ENCODE peak calls at places on chromosomes 16 and 17, in seven cellular contexts. I, P, J, A, Z, F and Q are unnamed samples.

GRCh38 chr17:46071796-46072195 is 72.7 kb downstream of the STH start:
- DNase-seq in P (no peak), F (no peak), A (no peak), I (no peak), J (no peak), Z (no peak), Q (peak; percentile 64)

GRCh38 chr16:1474047-1474446 is 781 bp downstream of the CLCN7 start:
- DNase-seq in A (no peak), P (no peak), F (no peak), I (no peak), J (no peak), Z (no peak), Q (no peak)

GRCh38 chr16:2432286-2432685 is 3.0 kb downstream of the CCNF start:
- DNase-seq in Z (no peak), I (no peak), A (no peak), J (no peak), F (no peak), P (no peak), Q (no peak)

GRCh38 chr17:6455321-6455705 is 11.1 kb downstream of the PIMREG start:
- DNase-seq in A (no peak), I (peak; percentile 10), J (no peak), P (peak; percentile 46), F (peak; percentile 52), Z (no peak), Q (no peak)

GRCh38 chr16:6341993-6342392 is 990.7 kb upstream of the RBFOX1 start:
- DNase-seq in J (no peak), F (no peak), A (no peak), I (no peak), P (no peak), Z (no peak), Q (no peak)

GRCh38 chr17:7186241-7186640 is 7.1 kb upstream of the ASGR1 start:
- DNase-seq in F (no peak), P (no peak), J (no peak), I (peak; percentile 22), Z (no peak), A (no peak), Q (no peak)

GRCh38 chr16:73210686-73211085 is 162.8 kb upstream of the ZFHX3 start:
- DNase-seq in F (no peak), J (no peak), Z (no peak), P (no peak), I (no peak), A (no peak), Q (no peak)

GRCh38 chr16:25966172-25967097 is 274.7 kb downstream of the HS3ST4 start:
- DNase-seq in J (no peak), A (no peak), P (no peak), F (no peak), Z (no peak), I (no peak), Q (no peak)

GRCh38 chr17:49582789-49583188 is 7.1 kb downstream of the NXPH3 start:
- DNase-seq in Z (no peak), A (no peak), P (no peak), F (no peak), J (no peak), I (peak; percentile 41), Q (no peak)

GRCh38 chr17:61250335-61250890 is 149.2 kb upstream of the TBX2 start:
- DNase-seq in F (no peak), J (no peak), Z (no peak), A (no peak), I (peak; percentile 72), P (no peak), Q (no peak)

GRCh38 chr17:67247416-67247900 is 2.5 kb upstream of the HELZ start:
- DNase-seq in P (no peak), A (no peak), Z (no peak), I (no peak), F (no peak), J (no peak), Q (no peak)

GRCh38 chr16:4402439-4403132 is 13.8 kb downstream of the CORO7 start:
- DNase-seq in I (peak; percentile 68), F (peak; percentile 61), P (peak; percentile 75), Z (peak; percentile 87), J (peak; percentile 79), A (peak; percentile 87), Q (peak; percentile 79)

GRCh38 chr16:80084614-80085013 is 456.2 kb upstream of the DYNLRB2 start:
- DNase-seq in F (no peak), A (peak; percentile 62), I (peak; percentile 26), P (no peak), J (no peak), Z (peak; percentile 23), Q (no peak)

GRCh38 chr16:976389-976931 is 5.1 kb upstream of the SOX8 start:
- DNase-seq in F (peak; percentile 50), A (no peak), P (no peak), I (no peak), J (no peak), Z (no peak), Q (peak; percentile 72)

GRCh38 chr16:11089504-11090124 is 145.2 kb downstream of the CLEC16A start:
- DNase-seq in A (peak; percentile 44), I (peak; percentile 63), J (no peak), P (no peak), Z (peak; percentile 14), F (no peak), Q (no peak)
- TF ChIP-seq CTCF in A (no peak), I (no peak), J (no peak), P (no peak), Z (no peak), F (no peak), Q (no peak)

GRCh38 chr17:57549996-57550395 is 195.1 kb downstream of the CCDC182 start:
- DNase-seq in J (no peak), P (no peak), A (no peak), Z (no peak), F (no peak), I (no peak), Q (no peak)

GRCh38 chr17:57550671-57551315 is 194.3 kb downstream of the CCDC182 start:
- DNase-seq in J (no peak), A (no peak), Z (no peak), F (no peak), I (no peak), P (no peak), Q (no peak)

GRCh38 chr17:57551321-57552079 is 193.6 kb downstream of the CCDC182 start:
- DNase-seq in F (peak; percentile 35), Z (no peak), A (no peak), P (peak; percentile 61), J (no peak), I (no peak), Q (peak; percentile 76)

GRCh38 chr17:57548421-57549385 is 196.4 kb downstream of the CCDC182 start:
- DNase-seq in J (no peak), P (no peak), Z (no peak), F (no peak), A (peak; percentile 53), I (peak; percentile 30), Q (peak; percentile 91)

DNA sequence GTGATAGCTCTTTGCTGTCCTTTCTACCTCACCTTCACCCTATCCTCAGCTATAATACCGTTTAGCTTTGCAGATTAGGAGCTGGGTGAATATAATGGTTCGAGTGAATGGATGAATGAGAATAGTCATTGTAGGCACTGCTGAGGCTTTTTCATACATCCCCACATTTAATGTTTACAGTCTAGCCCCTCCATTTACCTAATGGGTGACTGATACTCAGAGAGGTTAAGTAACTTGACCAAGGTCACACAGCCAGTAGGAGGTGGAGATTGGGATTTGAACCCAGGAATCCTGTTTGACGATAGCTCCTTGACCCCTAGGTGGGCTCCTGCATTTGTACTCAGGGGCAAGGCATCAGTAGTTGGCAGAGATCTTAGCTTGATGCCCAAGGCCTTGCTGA is 195.6 kb downstream of the CCDC182 start:
- DNase-seq in F (no peak), A (no peak), J (no peak), Z (no peak), P (no peak), I (no peak), Q (no peak)
- TF ChIP-seq CTCF in F (no peak), A (no peak), J (no peak), Z (no peak), P (no peak), I (no peak), Q (no peak)

DNA sequence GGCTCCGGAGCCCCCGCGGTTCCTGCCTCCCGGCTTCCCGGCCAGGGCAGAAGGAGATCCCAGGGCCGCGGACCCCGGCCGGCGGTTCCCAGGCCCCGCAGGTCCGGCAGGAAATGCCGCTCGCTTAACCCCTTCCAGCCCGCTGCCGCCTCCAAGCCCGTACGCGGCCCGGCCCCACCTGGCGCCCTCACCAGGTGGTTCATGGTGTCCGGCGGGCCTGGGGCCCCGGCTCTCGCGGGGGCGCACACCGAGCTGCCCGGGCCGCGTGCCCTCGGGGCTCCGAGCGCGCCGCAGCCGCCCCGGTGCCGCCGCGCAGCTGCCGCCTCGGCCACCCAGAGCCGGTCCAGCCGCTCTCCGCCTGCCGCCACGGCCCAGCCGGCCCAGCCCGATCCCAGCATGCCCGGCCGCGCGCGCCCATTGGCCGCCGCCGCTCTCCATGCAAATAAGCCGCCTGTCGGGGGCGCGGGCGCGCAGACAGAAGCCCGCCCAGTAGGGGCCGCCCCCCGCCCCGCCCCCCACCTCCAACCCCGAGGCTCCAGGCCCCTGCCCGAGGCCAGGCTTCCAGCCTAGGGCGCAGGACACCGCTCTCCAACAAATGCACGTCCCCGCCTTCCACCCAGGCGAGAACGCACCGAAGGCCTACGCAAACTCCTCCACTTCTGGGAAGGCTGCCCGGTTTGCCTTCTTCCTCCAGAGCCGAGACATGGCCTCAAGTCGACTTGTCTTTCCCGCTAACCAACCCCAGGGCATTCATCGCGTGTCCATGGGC is at the start of gene BCAR1:
- DNase-seq in Z (peak; percentile 90), A (peak; percentile 89), F (no peak), J (no peak), P (no peak), I (peak; percentile 94), Q (peak; percentile 92)
- TF ChIP-seq CTCF in Z (no peak), A (no peak), F (no peak), J (no peak), P (no peak), I (no peak), Q (peak; percentile 11)

DNA sequence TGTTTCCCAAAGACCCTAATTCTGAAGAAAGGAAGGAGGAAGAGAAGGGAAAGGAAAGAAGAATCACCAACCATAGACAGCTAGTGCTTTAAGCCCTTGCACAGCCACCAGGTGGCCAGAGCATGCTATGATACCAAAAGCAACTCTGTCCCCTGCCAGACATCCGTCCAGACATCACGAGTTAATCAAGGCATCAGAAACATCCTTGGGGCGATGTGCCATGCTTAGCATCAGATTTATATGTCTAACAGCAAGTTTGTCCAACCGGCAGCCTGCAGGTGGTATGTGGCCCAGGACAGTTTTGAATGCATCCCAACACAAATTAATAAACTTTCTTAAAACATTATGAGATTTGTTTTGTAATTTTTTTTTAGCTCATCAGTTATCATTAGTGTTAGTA is 2.9 kb upstream of the CRYBA1 start:
- DNase-seq in F (no peak), Z (no peak), J (no peak), A (no peak), P (no peak), I (peak; percentile 49), Q (peak; percentile 49)
- TF ChIP-seq CTCF in F (no peak), Z (peak; percentile 49), J (no peak), A (no peak), P (no peak), I (peak; percentile 60), Q (peak; percentile 84)